ENCODE peak calls at places on chromosomes 5 and 9, in four cellular contexts. V, N, M and F are unnamed samples.

GRCh38 chr9:18824095-18824666 is 208.8 kb downstream of the SAXO1 start:
- DNase-seq in V (no peak), N (no peak), M (peak; percentile 45), F (no peak)

GRCh38 chr5:148687427-148687826 is 33.1 kb upstream of the HTR4 start:
- DNase-seq in V (peak; percentile 43), N (no peak), M (peak; percentile 78), F (no peak)

GRCh38 chr5:164422400-164422799 is 917.0 kb downstream of the MAT2B start:
- DNase-seq in V (peak; percentile 65), N (no peak), M (peak; percentile 8), F (no peak)

GRCh38 chr9:6216951-6217350 is 1.3 kb downstream of the IL33 start:
- DNase-seq in V (no peak), N (no peak), M (no peak), F (no peak)

GRCh38 chr5:43036856-43037711 is 3.0 kb downstream of the ANXA2R start:
- DNase-seq in V (no peak), N (no peak), M (no peak), F (no peak)

GRCh38 chr5:111742595-111742994 is 14.4 kb downstream of the NREP start:
- DNase-seq in V (no peak), N (no peak), M (peak; percentile 88), F (no peak)

GRCh38 chr9:135978650-135979461 is 17.7 kb upstream of the UBAC1 start:
- DNase-seq in V (no peak), N (no peak), M (no peak), F (no peak)

GRCh38 chr9:81592890-81593271 is 96.5 kb downstream of the TLE1 start:
- DNase-seq in V (no peak), N (no peak), M (no peak), F (no peak)

GRCh38 chr9:12699529-12699928 is 6.3 kb downstream of the TYRP1 start:
- DNase-seq in V (peak; percentile 8), N (no peak), M (peak; percentile 29), F (no peak)

GRCh38 chr9:95181226-95181818 is 136.2 kb downstream of the FANCC start:
- DNase-seq in V (peak; percentile 31), N (peak; percentile 34), M (peak; percentile 19), F (no peak)

GRCh38 chr9:71001780-71002386 is 119.5 kb downstream of the TRPM3 start:
- DNase-seq in V (peak; percentile 60), N (no peak), M (peak; percentile 70), F (no peak)

GRCh38 chr9:74147906-74148305 is 349.2 kb upstream of the RORB start:
- DNase-seq in V (no peak), N (no peak), M (peak; percentile 38), F (no peak)

GRCh38 chr5:138752341-138752950 is 779 bp upstream of the CTNNA1 start:
- DNase-seq in V (peak; percentile 17), N (peak; percentile 57), M (peak; percentile 38), F (no peak)

GRCh38 chr5:174741352-174741751 is 17.0 kb downstream of the MSX2 start:
- DNase-seq in V (no peak), N (no peak), M (peak; percentile 14), F (no peak)

GRCh38 chr5:111043712-111044506 is 27.6 kb upstream of the TSLP start:
- DNase-seq in V (peak; percentile 2), N (no peak), M (peak; percentile 27), F (no peak)

GRCh38 chr9:95981741-95982390 is 106.4 kb downstream of the ERCC6L2 start:
- DNase-seq in V (no peak), N (no peak), M (no peak), F (no peak)

GRCh38 chr5:138985256-138985655 is 110.1 kb upstream of the LRRTM2 start:
- DNase-seq in V (no peak), N (no peak), M (no peak), F (no peak)

GRCh38 chr9:136049451-136050265 is 45.4 kb downstream of the NACC2 start:
- DNase-seq in V (no peak), N (no peak), M (no peak), F (no peak)

GRCh38 chr5:150651924-150652688 is 8.9 kb upstream of the MYOZ3 start:
- DNase-seq in V (no peak), N (no peak), M (no peak), F (no peak)

GRCh38 chr5:150651382-150651781 is 9.7 kb upstream of the MYOZ3 start:
- DNase-seq in V (no peak), N (no peak), M (no peak), F (no peak)

GRCh38 chr5:150654181-150654580 is 6.9 kb upstream of the MYOZ3 start:
- DNase-seq in V (no peak), N (no peak), M (no peak), F (no peak)

GRCh38 chr5:150653762-150654158 is 7.3 kb upstream of the MYOZ3 start:
- DNase-seq in V (no peak), N (no peak), M (no peak), F (no peak)

DNA sequence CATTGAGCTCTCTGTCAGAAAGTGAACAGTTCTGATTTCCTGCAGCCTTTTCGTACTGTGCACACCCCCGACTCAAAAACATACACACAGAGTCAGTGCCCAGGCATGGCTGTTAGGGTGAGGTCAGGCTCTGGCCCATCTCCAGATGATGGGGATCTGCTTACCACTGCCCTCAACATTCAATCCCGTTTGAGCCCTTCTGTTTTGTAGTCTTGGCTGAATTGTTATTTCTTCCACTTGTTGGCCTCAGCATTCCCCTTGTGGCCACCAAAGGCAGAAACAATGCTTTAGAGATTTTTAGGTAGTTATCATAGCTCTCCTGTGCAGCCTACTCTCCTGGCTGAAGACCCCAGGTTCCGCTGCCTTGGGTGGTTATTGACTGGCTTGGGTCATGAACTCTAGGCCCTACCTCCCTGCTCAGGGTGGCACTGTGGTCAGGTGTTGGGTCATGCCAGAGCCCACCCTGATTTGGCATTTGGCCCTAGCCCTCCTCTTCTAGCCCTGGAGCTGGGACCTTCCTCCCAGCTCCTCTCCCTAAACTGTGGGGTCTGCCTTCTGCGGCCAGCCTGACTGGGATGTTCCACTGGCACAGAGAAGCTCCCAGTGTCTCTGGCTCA is 7.8 kb upstream of the MYOZ3 start:
- DNase-seq in V (no peak), N (no peak), M (no peak), F (no peak)
- TF ChIP-seq CTCF in V (peak; percentile 46), N (no peak), M (peak; percentile 23), F (no peak)

GRCh38 chr5:41128291-41128690 is 57.1 kb upstream of the MROH2B start:
- DNase-seq in V (no peak), N (no peak), M (no peak), F (no peak)

GRCh38 chr5:41120600-41120999 is 49.5 kb upstream of the MROH2B start:
- DNase-seq in V (no peak), N (no peak), M (no peak), F (no peak)

GRCh38 chr5:41118177-41118576 is 47.0 kb upstream of the MROH2B start:
- DNase-seq in V (no peak), N (no peak), M (no peak), F (no peak)

DNA sequence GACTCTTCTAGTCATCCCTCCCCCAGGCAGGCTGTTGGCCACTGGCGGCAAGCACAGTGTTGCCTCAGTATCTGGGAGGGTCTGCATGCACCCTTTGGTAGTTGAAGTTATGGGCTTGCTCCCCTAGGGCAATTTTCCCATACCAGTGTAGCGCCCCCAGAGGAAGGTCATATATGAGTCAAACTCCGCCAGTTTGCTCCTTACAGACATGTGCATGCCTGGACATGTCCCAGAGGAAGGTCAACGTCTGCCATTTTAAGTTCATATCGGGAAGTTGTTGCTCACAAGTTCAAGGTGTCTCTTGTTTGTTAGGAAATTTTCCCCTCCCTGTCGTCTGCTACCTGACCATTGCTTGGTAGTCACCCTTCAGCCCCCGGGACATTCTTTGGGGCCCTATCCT is 51.3 kb upstream of the MROH2B start:
- DNase-seq in V (no peak), N (no peak), M (peak; percentile 4), F (no peak)
- TF ChIP-seq CTCF in V (no peak), N (no peak), M (no peak), F (no peak)

GRCh38 chr9:2872307-2872940 is 28.5 kb upstream of the PUM3 start:
- DNase-seq in V (peak; percentile 58), N (no peak), M (no peak), F (no peak)
- TF ChIP-seq CTCF in V (peak; percentile 26), N (peak; percentile 60), M (no peak), F (no peak)

GRCh38 chr9:83936523-83936922 is 15.3 kb upstream of the KIF27 start:
- DNase-seq in V (no peak), N (no peak), M (peak; percentile 17), F (no peak)

GRCh38 chr9:83940590-83941303 is 19.5 kb upstream of the KIF27 start:
- DNase-seq in V (no peak), N (no peak), M (no peak), F (no peak)

GRCh38 chr9:83934569-83935275 is 13.5 kb upstream of the KIF27 start:
- DNase-seq in V (no peak), N (no peak), M (peak; percentile 86), F (no peak)

GRCh38 chr9:83935276-83935890 is 14.2 kb upstream of the KIF27 start:
- DNase-seq in V (no peak), N (no peak), M (peak; percentile 87), F (no peak)

GRCh38 chr9:83937861-83938455 is 16.7 kb upstream of the KIF27 start:
- DNase-seq in V (peak; percentile 76), N (peak; percentile 56), M (peak; percentile 83), F (no peak)
- TF ChIP-seq CTCF in V (peak; percentile 56), N (peak; percentile 84), M (peak; percentile 67), F (peak; percentile 72)

GRCh38 chr5:91101777-91102379 is 281.2 kb downstream of the ARRDC3 start:
- DNase-seq in V (peak; percentile 82), N (peak; percentile 65), M (peak; percentile 83), F (peak; percentile 35)
- TF ChIP-seq CTCF in V (peak; percentile 77), N (peak; percentile 93), M (peak; percentile 87), F (peak; percentile 62)

GRCh38 chr9:127612993-127613954 is 1.2 kb downstream of the STXBP1 start:
- DNase-seq in V (peak; percentile 52), N (peak; percentile 70), M (peak; percentile 56), F (peak; percentile 53)

GRCh38 chr9:127614961-127615360 is 2.9 kb downstream of the STXBP1 start:
- DNase-seq in V (no peak), N (no peak), M (no peak), F (no peak)

GRCh38 chr9:127608104-127608966 is 3.7 kb upstream of the STXBP1 start:
- DNase-seq in V (peak; percentile 94), N (peak; percentile 95), M (peak; percentile 62), F (peak; percentile 87)

GRCh38 chr9:127611796-127612790 is at the start of gene STXBP1:
- DNase-seq in V (peak; percentile 96), N (peak; percentile 84), M (peak; percentile 81), F (peak; percentile 89)
- TF ChIP-seq CTCF in V (peak; percentile 19), N (peak; percentile 10), M (no peak), F (no peak)

DNA sequence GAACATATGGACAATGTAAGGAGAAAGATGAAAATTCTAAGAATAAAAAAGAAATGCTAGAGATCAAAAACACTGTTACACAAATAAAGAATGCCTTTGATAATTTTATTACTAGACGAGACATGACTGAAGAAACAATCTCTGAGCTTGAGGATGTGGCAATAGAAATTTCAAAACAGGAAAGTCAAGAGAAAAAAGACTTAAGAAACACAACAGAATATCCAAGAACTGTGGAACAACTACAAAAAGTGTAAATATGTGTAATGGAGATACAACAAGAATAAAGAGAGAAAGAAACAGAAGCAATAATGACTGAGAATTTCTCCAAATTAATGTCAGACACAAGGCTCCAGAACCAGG is 140.5 kb upstream of the ACOT12 start:
- DNase-seq in V (no peak), N (no peak), M (no peak), F (no peak)
- TF ChIP-seq CTCF in V (no peak), N (no peak), M (no peak), F (no peak)

GRCh38 chr9:2066312-2067273 is 51.4 kb downstream of the SMARCA2 start:
- DNase-seq in V (no peak), N (no peak), M (no peak), F (no peak)
- TF ChIP-seq CTCF in V (no peak), N (peak; percentile 5), M (no peak), F (no peak)

GRCh38 chr5:131393498-131393968 is 129.7 kb downstream of the CDC42SE2 start:
- DNase-seq in V (peak; percentile 12), N (no peak), M (no peak), F (no peak)
- TF ChIP-seq CTCF in V (no peak), N (no peak), M (no peak), F (no peak)